ENCODE peak calls at places on chromosomes 11 and 22, in eight cellular contexts. T is RPMI7951; L is OCI-M1; N is occipital lobe; J is CD8-positive, alpha-beta memory T cell; G is GOT3; B is Peyer's patch; H is activated CD8-positive, alpha-beta memory T cell treated with anti-CD3 and anti-CD28 coated beads for 48 hours. M is an unnamed sample.

GRCh38 chr22:45454260-45454659 is 40.8 kb downstream of the RIBC2 start:
- DNase-seq in T (peak), L (no peak), N (no peak), J (no peak), G (no peak), B (no peak), H (no peak), M (no peak)

GRCh38 chr11:45332486-45332934 is 46.4 kb upstream of the SYT13 start:
- DNase-seq in T (peak), L (peak), N (no peak), J (peak), G (no peak), B (no peak), H (no peak), M (peak)

GRCh38 chr11:19633276-19633675 is 79.4 kb upstream of the NAV2 start:
- DNase-seq in T (no peak), L (no peak), N (no peak), J (no peak), G (no peak), B (no peak), H (no peak), M (peak)

GRCh38 chr22:26043031-26043430 is 126.2 kb upstream of the SEZ6L start:
- DNase-seq in T (no peak), L (no peak), N (no peak), J (no peak), G (no peak), B (no peak), H (no peak), M (no peak)

GRCh38 chr11:17683378-17684161 is 35.8 kb upstream of the MYOD1 start:
- DNase-seq in T (peak), L (no peak), N (no peak), J (no peak), G (no peak), B (no peak), H (no peak), M (no peak)

GRCh38 chr11:75891947-75892739 is 77.1 kb downstream of the UVRAG start:
- DNase-seq in T (no peak), L (peak), N (no peak), J (no peak), G (no peak), B (peak), H (no peak), M (peak)

GRCh38 chr22:46378499-46379300 is 43.2 kb downstream of the TRMU start:
- DNase-seq in T (no peak), L (no peak), N (no peak), J (no peak), G (no peak), B (no peak), H (no peak), M (no peak)

GRCh38 chr22:46674367-46674781 is 54.2 kb downstream of the GRAMD4 start:
- DNase-seq in T (no peak), L (no peak), N (no peak), J (peak), G (no peak), B (peak), H (peak), M (peak)

GRCh38 chr22:29758959-29759358 is 7.8 kb downstream of the ZMAT5 start:
- DNase-seq in T (no peak), L (no peak), N (no peak), J (no peak), G (no peak), B (no peak), H (no peak), M (no peak)

GRCh38 chr11:92477686-92478085 is 253.1 kb downstream of the FAT3 start:
- DNase-seq in T (no peak), L (no peak), N (no peak), J (no peak), G (no peak), B (no peak), H (no peak), M (no peak)

GRCh38 chr11:44746894-44747293 is 20.1 kb downstream of the TSPAN18 start:
- DNase-seq in T (no peak), L (no peak), N (peak), J (no peak), G (no peak), B (no peak), H (no peak), M (peak)

GRCh38 chr22:26894766-26895485 is 237.5 kb downstream of the MIAT start:
- DNase-seq in T (peak), L (no peak), N (no peak), J (no peak), G (no peak), B (no peak), H (no peak), M (no peak)

GRCh38 chr11:45881708-45882368 is 3.6 kb upstream of the MAPK8IP1 start:
- DNase-seq in T (peak), L (no peak), N (no peak), J (no peak), G (no peak), B (no peak), H (no peak), M (no peak)

GRCh38 chr11:79404325-79404724 is 36.5 kb downstream of the TENM4 start:
- DNase-seq in T (no peak), L (peak), N (no peak), J (no peak), G (no peak), B (no peak), H (no peak), M (no peak)

GRCh38 chr11:5522308-5522707 is 5.8 kb upstream of the UBQLNL start:
- DNase-seq in T (no peak), L (no peak), N (no peak), J (no peak), G (no peak), B (no peak), H (no peak), M (no peak)

GRCh38 chr11:24198458-24198857 is 298.4 kb upstream of the LUZP2 start:
- DNase-seq in T (no peak), L (peak), N (no peak), J (no peak), G (no peak), B (no peak), H (no peak), M (no peak)

GRCh38 chr11:67289651-67290479 is 762 bp downstream of the ANKRD13D start:
- DNase-seq in T (no peak), L (peak), N (no peak), J (no peak), G (no peak), B (no peak), H (no peak), M (no peak)

GRCh38 chr11:70597006-70597555 is 198.8 kb downstream of the CTTN start:
- DNase-seq in T (no peak), L (no peak), N (no peak), J (no peak), G (no peak), B (no peak), H (no peak), M (no peak)

GRCh38 chr22:19509923-19510322 is 14.3 kb downstream of the CLDN5 start:
- DNase-seq in T (no peak), L (no peak), N (no peak), J (no peak), G (no peak), B (no peak), H (no peak), M (no peak)

GRCh38 chr11:118079507-118079906 is 2.6 kb downstream of the TMPRSS4 start:
- DNase-seq in T (no peak), L (no peak), N (no peak), J (peak), G (no peak), B (no peak), H (no peak), M (no peak)

GRCh38 chr22:37746366-37747089 is 49.7 kb downstream of the TRIOBP start:
- DNase-seq in T (no peak), L (peak), N (no peak), J (no peak), G (no peak), B (no peak), H (no peak), M (no peak)

GRCh38 chr11:71109586-71109985 is 142.8 kb downstream of the SHANK2 start:
- DNase-seq in T (no peak), L (no peak), N (no peak), J (no peak), G (no peak), B (no peak), H (no peak), M (no peak)

GRCh38 chr11:104892723-104893511 is 5.3 kb downstream of the CASP12 start:
- DNase-seq in T (no peak), L (no peak), N (no peak), J (no peak), G (no peak), B (no peak), H (no peak), M (no peak)

GRCh38 chr22:50710886-50711285 is 27.1 kb upstream of the ACR start:
- DNase-seq in T (no peak), L (no peak), N (no peak), J (no peak), G (no peak), B (no peak), H (no peak), M (no peak)

GRCh38 chr11:128506384-128506783 is 81.0 kb downstream of the ETS1 start:
- DNase-seq in T (no peak), L (no peak), N (no peak), J (no peak), G (no peak), B (no peak), H (no peak), M (no peak)

GRCh38 chr22:28773461-28773867 is 969 bp downstream of the CCDC117 start:
- DNase-seq in T (no peak), L (peak), N (no peak), J (no peak), G (no peak), B (no peak), H (no peak), M (no peak)